ENCODE peak calls at places on chromosome 14, in four cellular contexts. One of them, this sample, is unnamed.

GRCh38 chr14:69519253-69519661 is 34.7 kb downstream of the PLEKHD1 start:
- DNase-seq in bronchial epithelial cell: peak
- DNase-seq in T-helper 17 cell: no peak
- DNase-seq in fibroblast of mammary gland: no peak
- DNase-seq in this sample: no peak

GRCh38 chr14:23095196-23096108 is at the start of gene C14orf119:
- DNase-seq in bronchial epithelial cell: peak
- DNase-seq in T-helper 17 cell: peak
- DNase-seq in fibroblast of mammary gland: peak
- DNase-seq in this sample: peak

GRCh38 chr14:24162083-24162482 is 1.0 kb downstream of the IRF9 start:
- DNase-seq in bronchial epithelial cell: no peak
- DNase-seq in T-helper 17 cell: no peak
- DNase-seq in fibroblast of mammary gland: peak
- DNase-seq in this sample: peak

GRCh38 chr14:71492346-71492745 is 439.9 kb upstream of the RGS6 start:
- DNase-seq in bronchial epithelial cell: no peak
- DNase-seq in T-helper 17 cell: no peak
- DNase-seq in fibroblast of mammary gland: no peak
- DNase-seq in this sample: no peak

GRCh38 chr14:92686763-92687427 is 61.5 kb downstream of the LGMN start:
- DNase-seq in bronchial epithelial cell: peak
- DNase-seq in T-helper 17 cell: no peak
- DNase-seq in fibroblast of mammary gland: peak
- DNase-seq in this sample: peak

GRCh38 chr14:77086017-77086727 is 11.9 kb upstream of the CIPC start:
- DNase-seq in bronchial epithelial cell: peak
- DNase-seq in T-helper 17 cell: no peak
- DNase-seq in fibroblast of mammary gland: no peak
- DNase-seq in this sample: peak

GRCh38 chr14:99520571-99521081 is 39.4 kb downstream of the CCNK start:
- DNase-seq in bronchial epithelial cell: no peak
- DNase-seq in T-helper 17 cell: no peak
- DNase-seq in fibroblast of mammary gland: no peak
- DNase-seq in this sample: no peak

GRCh38 chr14:47278233-47278842 is 397.1 kb downstream of the MDGA2 start:
- DNase-seq in bronchial epithelial cell: peak
- DNase-seq in T-helper 17 cell: no peak
- DNase-seq in fibroblast of mammary gland: peak
- DNase-seq in this sample: peak

GRCh38 chr14:29821665-29822429 is 105.8 kb downstream of the PRKD1 start:
- DNase-seq in bronchial epithelial cell: no peak
- DNase-seq in T-helper 17 cell: no peak
- DNase-seq in fibroblast of mammary gland: peak
- DNase-seq in this sample: no peak

This sample was measured in GM23248.